ENCODE peak calls at places on chromosomes 6 and 20, in ten cellular contexts. O is stimulated activated CD8-positive, alpha-beta memory T cell treated with anti-CD3 and anti-CD28 coated beads, Interleukin-2, amount 100 ng/mL, for 48 hours; K is HEK293T; B is endothelial cell of umbilical vein; H is substantia nigra; N is EH; X is activated naive CD4-positive, alpha-beta T cell; F is epithelial cell of prostate; M is right atrium auricular region; E is M059J. I is an unnamed sample.

GRCh38 chr6:69044534-69044933 is 409.5 kb downstream of the ADGRB3 start:
- DNase-seq in K (no peak), F (no peak), X (no peak), B (no peak), O (no peak), M (no peak), H (no peak), N (no peak), E (peak), I (no peak)

GRCh38 chr6:116352515-116353471 is 18.0 kb upstream of the DSE start:
- DNase-seq in O (no peak), X (no peak), N (peak), F (no peak), B (no peak), M (no peak), E (peak), H (no peak), K (no peak), I (no peak)

GRCh38 chr20:1509237-1509636 is 18.0 kb upstream of the SIRPB2 start:
- DNase-seq in K (peak), F (no peak), E (peak), B (peak), N (peak), H (no peak), M (no peak), X (no peak), O (no peak), I (no peak)

GRCh38 chr6:51648236-51648635 is 439.2 kb downstream of the PKHD1 start:
- DNase-seq in B (no peak), E (no peak), X (no peak), H (no peak), K (no peak), N (no peak), O (no peak), M (no peak), F (no peak), I (no peak)

GRCh38 chr6:98984102-98984501 is 36.4 kb upstream of the FBXL4 start:
- DNase-seq in N (no peak), F (no peak), E (no peak), K (no peak), H (no peak), B (no peak), M (no peak), O (no peak), X (no peak), I (no peak)

GRCh38 chr20:20697325-20697845 is 15.1 kb downstream of the RALGAPA2 start:
- DNase-seq in O (no peak), H (no peak), X (no peak), M (no peak), B (no peak), N (no peak), F (no peak), E (no peak), K (no peak), I (no peak)

GRCh38 chr6:84093405-84094049 is 60.0 kb downstream of the MRAP2 start:
- DNase-seq in B (no peak), M (no peak), E (peak), K (no peak), X (no peak), F (peak), H (no peak), O (no peak), N (no peak), I (no peak)

GRCh38 chr6:130132286-130132701 is 90.5 kb downstream of the SAMD3 start:
- DNase-seq in O (peak), E (no peak), H (no peak), X (no peak), F (no peak), N (no peak), M (no peak), K (no peak), B (no peak), I (no peak)

GRCh38 chr6:8027965-8028651 is 36.1 kb downstream of the BLOC1S5 start:
- DNase-seq in H (no peak), X (no peak), K (no peak), B (peak), F (no peak), N (peak), E (no peak), O (no peak), M (no peak), I (no peak)

I was measured in iPS DF 19.7.